ENCODE peak calls at places on chromosomes 1 and 21, in ten cellular contexts. C, D, J, S, A, R, Z, B, E and I are unnamed samples.

GRCh38 chr1:53715478-53715877 is 23.5 kb downstream of the GLIS1 start:
- DNase-seq in Z (no peak), R (no peak), C (no peak), J (peak), A (no peak), E (peak), B (peak), S (peak), D (no peak), I (no peak)

GRCh38 chr1:168428063-168428731 is 115.6 kb downstream of the XCL2 start:
- DNase-seq in B (no peak), D (peak), A (peak), E (no peak), J (peak), C (no peak), S (no peak), Z (no peak), R (no peak), I (no peak)

GRCh38 chr1:12040457-12041051 is 21.3 kb downstream of the MIIP start:
- DNase-seq in A (peak), E (peak), R (no peak), D (no peak), B (peak), Z (no peak), S (no peak), J (no peak), C (peak), I (peak)

GRCh38 chr21:31502537-31503143 is 156.9 kb upstream of the SOD1 start:
- DNase-seq in R (no peak), B (no peak), Z (no peak), D (no peak), A (no peak), C (no peak), E (no peak), J (no peak), S (no peak), I (no peak)

GRCh38 chr1:214008347-214008746 is 20.6 kb downstream of the PROX1 start:
- DNase-seq in C (no peak), S (no peak), B (no peak), J (no peak), D (no peak), Z (no peak), E (no peak), A (no peak), R (no peak), I (no peak)

GRCh38 chr1:211965108-211965805 is 70.1 kb downstream of the INTS7 start:
- DNase-seq in D (no peak), S (no peak), J (no peak), E (no peak), Z (no peak), B (no peak), A (no peak), C (no peak), R (no peak), I (no peak)

GRCh38 chr1:224402472-224403035 is 32.0 kb downstream of the WDR26 start:
- DNase-seq in Z (no peak), E (no peak), S (no peak), J (no peak), A (no peak), D (no peak), R (no peak), B (no peak), C (no peak), I (no peak)

GRCh38 chr1:198669023-198669698 is 30.3 kb downstream of the PTPRC start:
- DNase-seq in A (peak), S (no peak), D (no peak), E (peak), R (no peak), Z (no peak), C (peak), B (no peak), J (no peak), I (peak)

GRCh38 chr1:56331892-56332567 is 247.3 kb downstream of the PLPP3 start:
- DNase-seq in B (no peak), C (no peak), D (no peak), Z (no peak), R (peak), J (no peak), E (peak), S (no peak), A (peak), I (no peak)

GRCh38 chr1:64745181-64745985 is 508 bp downstream of the RAVER2 start:
- DNase-seq in R (peak), S (peak), J (peak), C (no peak), B (no peak), E (peak), Z (peak), A (peak), D (peak), I (no peak)

GRCh38 chr1:116987256-116987555 is 14.4 kb upstream of the CD101 start:
- DNase-seq in S (peak), E (no peak), A (no peak), C (no peak), J (no peak), Z (no peak), D (no peak), B (no peak), R (no peak), I (no peak)

GRCh38 chr1:220335668-220336067 is 63.4 kb upstream of the RAB3GAP2 start:
- DNase-seq in D (no peak), C (no peak), E (peak), B (no peak), A (no peak), Z (no peak), R (no peak), S (no peak), J (no peak), I (no peak)

GRCh38 chr1:21174230-21174629 is 2.5 kb downstream of the EIF4G3 start:
- DNase-seq in E (no peak), C (no peak), S (no peak), B (no peak), A (no peak), R (no peak), Z (no peak), J (no peak), D (no peak), I (no peak)

GRCh38 chr1:6144622-6145021 is 35.5 kb downstream of the CHD5 start:
- DNase-seq in D (no peak), J (peak), A (no peak), R (no peak), C (no peak), E (no peak), B (no peak), Z (no peak), S (no peak), I (no peak)

GRCh38 chr1:15409400-15410222 is at the start of gene EFHD2:
- DNase-seq in R (peak), D (peak), Z (peak), J (peak), B (peak), C (no peak), A (peak), E (peak), S (peak), I (no peak)

GRCh38 chr1:6385673-6386191 is 7.8 kb downstream of the ACOT7 start:
- DNase-seq in A (peak), S (peak), J (peak), E (peak), Z (no peak), D (peak), C (no peak), B (no peak), R (peak), I (peak)

GRCh38 chr1:14010431-14010830 is 310.4 kb downstream of the PRDM2 start:
- DNase-seq in C (no peak), D (no peak), E (no peak), Z (no peak), A (no peak), R (no peak), J (no peak), B (no peak), S (no peak), I (no peak)

GRCh38 chr1:53740621-53741105 is 1.7 kb upstream of the GLIS1 start:
- DNase-seq in D (no peak), A (peak), S (no peak), J (peak), Z (no peak), B (no peak), C (peak), E (peak), R (no peak), I (peak)

GRCh38 chr1:44777969-44778635 is 2.8 kb downstream of the RPS8 start:
- DNase-seq in A (no peak), E (no peak), R (no peak), D (no peak), Z (no peak), S (no peak), J (no peak), C (no peak), B (no peak), I (no peak)

GRCh38 chr1:152112101-152112884 is 3.0 kb downstream of the TCHH start:
- DNase-seq in E (peak), Z (no peak), C (no peak), A (peak), R (no peak), S (peak), D (peak), B (no peak), J (peak), I (peak)

GRCh38 chr1:215704089-215704860 is 137.2 kb downstream of the KCTD3 start:
- DNase-seq in R (no peak), C (peak), D (no peak), Z (no peak), J (no peak), A (peak), E (peak), B (no peak), S (no peak), I (no peak)

GRCh38 chr1:228081578-228082259 is 789 bp upstream of the ARF1 start:
- DNase-seq in B (peak), Z (no peak), S (no peak), R (no peak), J (peak), D (no peak), A (no peak), C (no peak), E (peak), I (no peak)

GRCh38 chr1:19685994-19686393 is 21.3 kb downstream of the HTR6 start:
- DNase-seq in B (no peak), E (no peak), R (no peak), D (no peak), C (no peak), S (no peak), Z (no peak), A (no peak), J (peak), I (no peak)

GRCh38 chr1:164780863-164781262 is 221.9 kb downstream of the PBX1 start:
- DNase-seq in E (peak), B (no peak), S (no peak), A (peak), R (no peak), J (no peak), D (no peak), C (peak), Z (no peak), I (peak)

GRCh38 chr1:1910033-1910465 is 5.0 kb upstream of the CALML6 start:
- DNase-seq in B (no peak), J (no peak), D (no peak), S (no peak), A (no peak), Z (no peak), R (no peak), E (no peak), C (no peak), I (no peak)

GRCh38 chr1:77412069-77412793 is 130.4 kb downstream of the AK5 start:
- DNase-seq in C (no peak), Z (no peak), D (no peak), E (peak), J (no peak), S (no peak), R (no peak), B (peak), A (peak), I (peak)

GRCh38 chr1:78658901-78659300 is 9.3 kb downstream of the IFI44 start:
- DNase-seq in B (no peak), R (no peak), E (no peak), Z (no peak), C (no peak), J (no peak), A (no peak), D (no peak), S (no peak), I (no peak)

GRCh38 chr21:35370671-35371070 is 321.6 kb upstream of the RUNX1 start:
- DNase-seq in B (no peak), E (no peak), A (no peak), C (no peak), D (no peak), S (no peak), R (no peak), J (no peak), Z (no peak), I (no peak)

GRCh38 chr1:87044840-87045239 is 130.4 kb downstream of the HS2ST1 start:
- DNase-seq in B (peak), S (no peak), R (no peak), J (no peak), Z (no peak), C (no peak), E (no peak), A (no peak), D (no peak), I (no peak)

GRCh38 chr1:234078143-234078542 is 173.7 kb downstream of the SLC35F3 start:
- DNase-seq in E (no peak), A (no peak), B (no peak), Z (no peak), R (no peak), S (no peak), C (no peak), J (no peak), D (no peak), I (no peak)

GRCh38 chr1:41501581-41501980 is 17.1 kb upstream of the EDN2 start:
- DNase-seq in D (no peak), C (no peak), S (peak), E (no peak), J (no peak), R (no peak), A (no peak), Z (no peak), B (no peak), I (no peak)

GRCh38 chr1:161342186-161342585 is 25.5 kb downstream of the CFAP126 start:
- DNase-seq in S (no peak), A (no peak), Z (no peak), C (no peak), J (no peak), B (no peak), R (no peak), D (no peak), E (no peak), I (no peak)

GRCh38 chr1:180230416-180230790 is 339 bp downstream of the LHX4 start:
- DNase-seq in Z (no peak), D (no peak), A (no peak), R (no peak), C (no peak), E (peak), B (no peak), J (peak), S (no peak), I (no peak)

GRCh38 chr21:37101384-37101783 is 28.3 kb downstream of the TTC3 start:
- DNase-seq in B (no peak), D (no peak), J (no peak), Z (no peak), R (no peak), E (no peak), S (no peak), A (no peak), C (no peak), I (no peak)